ENCODE peak calls at places on chromosomes 5 and 9, in eight cellular contexts. One of them, this sample, is unnamed.

GRCh38 chr5:79236970-79237734 is 1.2 kb downstream of the JMY start:
- DNase-seq in WERI-Rb-1: peak
- DNase-seq in endothelial cell of umbilical vein: peak
- DNase-seq in cardiac muscle cell: peak
- DNase-seq in PC-9: peak
- DNase-seq in ovary: peak
- DNase-seq in HCT116: no peak
- DNase-seq in neuronal stem cell: peak
- DNase-seq in this sample: peak

GRCh38 chr9:93183663-93184438 is at the start of gene WNK2:
- DNase-seq in HCT116: no peak
- DNase-seq in neuronal stem cell: peak
- DNase-seq in ovary: peak
- DNase-seq in WERI-Rb-1: peak
- DNase-seq in PC-9: peak
- DNase-seq in cardiac muscle cell: peak
- DNase-seq in endothelial cell of umbilical vein: no peak
- DNase-seq in this sample: no peak

GRCh38 chr5:113234546-113234945 is 200.2 kb downstream of the TSSK1B start:
- DNase-seq in cardiac muscle cell: no peak
- DNase-seq in neuronal stem cell: no peak
- DNase-seq in HCT116: no peak
- DNase-seq in PC-9: no peak
- DNase-seq in endothelial cell of umbilical vein: no peak
- DNase-seq in WERI-Rb-1: no peak
- DNase-seq in ovary: no peak
- DNase-seq in this sample: no peak

GRCh38 chr5:181160144-181160754 is 12.9 kb downstream of the OR2V2 start:
- DNase-seq in WERI-Rb-1: peak
- DNase-seq in cardiac muscle cell: peak
- DNase-seq in HCT116: no peak
- DNase-seq in neuronal stem cell: peak
- DNase-seq in ovary: peak
- DNase-seq in endothelial cell of umbilical vein: no peak
- DNase-seq in PC-9: peak
- DNase-seq in this sample: peak

GRCh38 chr5:151597749-151598148 is 6.6 kb upstream of the FAT2 start:
- DNase-seq in endothelial cell of umbilical vein: no peak
- DNase-seq in PC-9: no peak
- DNase-seq in cardiac muscle cell: no peak
- DNase-seq in WERI-Rb-1: no peak
- DNase-seq in ovary: no peak
- DNase-seq in HCT116: no peak
- DNase-seq in neuronal stem cell: no peak
- DNase-seq in this sample: no peak

GRCh38 chr9:75185585-75186170 is 97.4 kb downstream of the OSTF1 start:
- DNase-seq in ovary: no peak
- DNase-seq in endothelial cell of umbilical vein: peak
- DNase-seq in WERI-Rb-1: peak
- DNase-seq in neuronal stem cell: peak
- DNase-seq in PC-9: peak
- DNase-seq in cardiac muscle cell: peak
- DNase-seq in HCT116: peak
- DNase-seq in this sample: no peak

GRCh38 chr5:79486116-79486515 is 27.8 kb downstream of the HOMER1 start:
- DNase-seq in ovary: no peak
- DNase-seq in WERI-Rb-1: no peak
- DNase-seq in cardiac muscle cell: no peak
- DNase-seq in PC-9: no peak
- DNase-seq in endothelial cell of umbilical vein: no peak
- DNase-seq in neuronal stem cell: no peak
- DNase-seq in HCT116: no peak
- DNase-seq in this sample: no peak

GRCh38 chr9:96256800-96257199 is 45.2 kb downstream of the HSD17B3 start:
- DNase-seq in neuronal stem cell: no peak
- DNase-seq in ovary: no peak
- DNase-seq in WERI-Rb-1: peak
- DNase-seq in endothelial cell of umbilical vein: peak
- DNase-seq in HCT116: peak
- DNase-seq in cardiac muscle cell: peak
- DNase-seq in PC-9: peak
- DNase-seq in this sample: no peak

GRCh38 chr5:134506054-134507039 is 19.1 kb upstream of the JADE2 start:
- DNase-seq in endothelial cell of umbilical vein: no peak
- DNase-seq in PC-9: peak
- DNase-seq in ovary: no peak
- DNase-seq in neuronal stem cell: no peak
- DNase-seq in HCT116: peak
- DNase-seq in WERI-Rb-1: peak
- DNase-seq in cardiac muscle cell: peak
- DNase-seq in this sample: no peak

DNA sequence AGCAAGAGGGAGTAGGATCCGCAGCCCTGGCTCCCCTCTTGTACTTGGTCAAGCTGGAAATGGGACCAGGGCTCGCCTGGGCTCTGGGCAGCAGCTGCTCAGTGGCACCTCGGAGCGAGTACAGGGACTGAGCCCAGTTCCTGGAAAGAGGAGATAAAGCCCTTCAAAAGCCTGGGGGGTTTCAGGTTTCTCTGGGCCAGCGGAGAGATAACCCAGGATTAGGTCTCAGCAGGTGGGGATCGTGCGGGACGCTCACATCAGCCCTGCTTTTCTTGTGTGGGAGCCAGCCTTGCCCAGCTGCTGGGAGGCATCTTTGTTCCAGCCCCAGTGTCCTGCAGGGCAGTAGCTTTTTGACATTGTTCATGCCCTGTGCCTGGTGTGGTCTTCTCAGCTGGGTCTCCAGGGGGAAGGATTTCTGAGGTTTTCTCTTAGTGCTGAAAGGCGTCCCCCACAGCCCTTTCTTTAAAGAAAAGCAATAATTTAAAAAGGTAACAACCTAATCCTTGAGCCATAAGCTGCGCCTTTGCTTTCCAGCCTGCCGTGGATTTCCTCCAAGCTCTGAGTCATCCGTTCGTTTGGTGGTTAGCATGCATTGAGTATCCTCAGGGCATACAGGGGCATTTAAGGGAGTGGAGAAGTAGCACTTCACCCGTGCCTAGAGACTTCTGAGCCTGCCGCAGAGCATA is 657 bp upstream of the TNC start:
- DNase-seq in ovary: no peak
- DNase-seq in endothelial cell of umbilical vein: peak
- DNase-seq in HCT116: peak
- DNase-seq in WERI-Rb-1: peak
- DNase-seq in cardiac muscle cell: peak
- DNase-seq in PC-9: peak
- DNase-seq in neuronal stem cell: peak
- DNase-seq in this sample: peak
- H3K27ac ChIP-seq in ovary: no peak
- H3K27ac ChIP-seq in endothelial cell of umbilical vein: no peak
- H3K27ac ChIP-seq in HCT116: no peak
- H3K27ac ChIP-seq in WERI-Rb-1: peak
- H3K27ac ChIP-seq in cardiac muscle cell: no peak
- H3K27ac ChIP-seq in PC-9: peak
- H3K27ac ChIP-seq in neuronal stem cell: peak
- H3K27ac ChIP-seq in this sample: no peak

DNA sequence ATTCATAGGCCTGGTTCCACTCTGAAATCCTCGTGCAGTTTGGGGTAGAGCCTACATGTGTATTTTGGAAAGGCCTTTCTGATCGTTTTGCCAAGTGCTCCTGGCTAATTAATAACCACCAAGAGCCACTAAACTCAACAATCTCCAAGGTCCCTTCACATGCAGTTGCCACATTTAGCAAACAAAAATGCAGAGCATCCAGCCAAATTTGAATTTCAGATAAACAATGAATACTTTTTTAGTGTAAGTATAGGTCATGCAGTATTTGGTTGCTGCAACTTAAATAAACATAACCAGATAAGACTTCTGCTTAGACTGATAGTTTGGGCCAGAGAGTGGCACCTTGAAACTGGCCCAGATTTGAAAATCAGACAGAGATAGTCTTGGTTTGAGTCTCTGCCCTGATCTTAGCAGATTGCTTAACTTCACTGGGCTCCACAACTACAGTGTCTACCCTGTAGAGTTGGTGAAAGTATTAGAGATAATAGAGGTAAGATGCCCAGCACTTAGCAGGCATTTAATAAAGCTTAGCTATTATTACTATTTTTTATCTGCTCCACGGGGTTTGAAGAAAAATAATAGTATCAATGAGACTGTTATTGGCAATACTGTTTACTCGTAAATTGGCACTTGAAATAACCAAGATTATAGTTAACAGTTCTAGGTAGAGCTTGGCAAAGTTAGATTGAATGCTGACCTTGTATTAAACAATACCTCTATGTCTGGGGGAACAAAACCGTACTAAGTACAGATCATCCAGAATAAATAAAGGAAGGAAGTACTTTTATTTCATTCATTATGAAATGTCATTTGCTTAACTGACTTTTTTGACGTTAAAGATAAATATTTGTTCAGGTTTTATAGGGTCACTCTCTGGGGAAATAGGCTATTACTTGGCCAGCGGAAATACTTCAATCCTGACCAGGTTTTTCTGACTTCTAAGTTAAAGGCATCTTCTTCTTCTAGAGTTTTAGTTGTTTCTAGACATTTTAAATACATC is 274.8 kb downstream of the DOCK8 start:
- DNase-seq in cardiac muscle cell: no peak
- DNase-seq in endothelial cell of umbilical vein: peak
- DNase-seq in ovary: no peak
- DNase-seq in HCT116: no peak
- DNase-seq in PC-9: no peak
- DNase-seq in neuronal stem cell: no peak
- DNase-seq in WERI-Rb-1: no peak
- DNase-seq in this sample: no peak
- H3K27ac ChIP-seq in cardiac muscle cell: no peak
- H3K27ac ChIP-seq in endothelial cell of umbilical vein: no peak
- H3K27ac ChIP-seq in ovary: no peak
- H3K27ac ChIP-seq in HCT116: no peak
- H3K27ac ChIP-seq in PC-9: no peak
- H3K27ac ChIP-seq in neuronal stem cell: no peak
- H3K27ac ChIP-seq in WERI-Rb-1: no peak
- H3K27ac ChIP-seq in this sample: no peak

GRCh38 chr9:35684921-35685320 is 4.8 kb downstream of the TPM2 start:
- DNase-seq in ovary: no peak
- DNase-seq in cardiac muscle cell: no peak
- DNase-seq in PC-9: no peak
- DNase-seq in HCT116: no peak
- DNase-seq in neuronal stem cell: no peak
- DNase-seq in endothelial cell of umbilical vein: no peak
- DNase-seq in WERI-Rb-1: no peak
- DNase-seq in this sample: no peak
- H3K27ac ChIP-seq in ovary: no peak
- H3K27ac ChIP-seq in cardiac muscle cell: peak
- H3K27ac ChIP-seq in PC-9: no peak
- H3K27ac ChIP-seq in HCT116: no peak
- H3K27ac ChIP-seq in neuronal stem cell: no peak
- H3K27ac ChIP-seq in endothelial cell of umbilical vein: no peak
- H3K27ac ChIP-seq in WERI-Rb-1: no peak
- H3K27ac ChIP-seq in this sample: no peak

GRCh38 chr5:100840769-100841168 is 62.3 kb downstream of the ST8SIA4 start:
- DNase-seq in PC-9: no peak
- DNase-seq in ovary: no peak
- DNase-seq in neuronal stem cell: no peak
- DNase-seq in endothelial cell of umbilical vein: peak
- DNase-seq in cardiac muscle cell: no peak
- DNase-seq in WERI-Rb-1: no peak
- DNase-seq in HCT116: no peak
- DNase-seq in this sample: no peak
- H3K27ac ChIP-seq in PC-9: no peak
- H3K27ac ChIP-seq in ovary: no peak
- H3K27ac ChIP-seq in neuronal stem cell: no peak
- H3K27ac ChIP-seq in endothelial cell of umbilical vein: peak
- H3K27ac ChIP-seq in cardiac muscle cell: no peak
- H3K27ac ChIP-seq in WERI-Rb-1: no peak
- H3K27ac ChIP-seq in HCT116: no peak
- H3K27ac ChIP-seq in this sample: no peak

DNA sequence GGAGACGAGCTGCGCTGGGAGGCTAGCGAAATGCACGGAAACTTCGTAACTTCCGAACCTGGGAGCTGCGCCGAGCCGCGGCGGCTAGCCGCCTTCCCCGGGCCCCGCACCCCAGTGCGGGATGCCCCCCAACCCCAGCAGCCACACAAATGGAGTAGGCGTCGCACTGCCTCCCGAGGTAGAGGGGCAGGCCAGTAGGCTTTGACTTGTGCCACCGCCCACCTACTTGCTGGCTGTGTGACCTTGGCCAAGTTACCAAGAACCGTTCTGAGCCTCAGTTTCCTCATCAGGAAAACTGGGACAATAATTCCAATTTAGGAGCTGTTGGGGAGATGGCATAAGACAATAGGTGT is 540 bp upstream of the STRBP start:
- DNase-seq in ovary: no peak
- DNase-seq in neuronal stem cell: no peak
- DNase-seq in PC-9: no peak
- DNase-seq in endothelial cell of umbilical vein: no peak
- DNase-seq in HCT116: no peak
- DNase-seq in cardiac muscle cell: no peak
- DNase-seq in WERI-Rb-1: no peak
- DNase-seq in this sample: no peak
- H3K27ac ChIP-seq in ovary: no peak
- H3K27ac ChIP-seq in neuronal stem cell: peak
- H3K27ac ChIP-seq in PC-9: no peak
- H3K27ac ChIP-seq in endothelial cell of umbilical vein: no peak
- H3K27ac ChIP-seq in HCT116: peak
- H3K27ac ChIP-seq in cardiac muscle cell: peak
- H3K27ac ChIP-seq in WERI-Rb-1: peak
- H3K27ac ChIP-seq in this sample: peak

GRCh38 chr9:129640086-129640870 is 1.7 kb downstream of the ASB6 start:
- DNase-seq in PC-9: no peak
- DNase-seq in endothelial cell of umbilical vein: no peak
- DNase-seq in ovary: peak
- DNase-seq in cardiac muscle cell: peak
- DNase-seq in WERI-Rb-1: peak
- DNase-seq in HCT116: no peak
- DNase-seq in neuronal stem cell: no peak
- DNase-seq in this sample: no peak
- H3K27ac ChIP-seq in PC-9: no peak
- H3K27ac ChIP-seq in endothelial cell of umbilical vein: no peak
- H3K27ac ChIP-seq in ovary: no peak
- H3K27ac ChIP-seq in cardiac muscle cell: no peak
- H3K27ac ChIP-seq in WERI-Rb-1: no peak
- H3K27ac ChIP-seq in HCT116: no peak
- H3K27ac ChIP-seq in neuronal stem cell: no peak
- H3K27ac ChIP-seq in this sample: no peak

GRCh38 chr5:1318659-1319251 is 23.9 kb upstream of the TERT start:
- DNase-seq in endothelial cell of umbilical vein: no peak
- DNase-seq in PC-9: no peak
- DNase-seq in cardiac muscle cell: no peak
- DNase-seq in HCT116: no peak
- DNase-seq in WERI-Rb-1: peak
- DNase-seq in neuronal stem cell: no peak
- DNase-seq in ovary: peak
- DNase-seq in this sample: no peak
- H3K27ac ChIP-seq in endothelial cell of umbilical vein: no peak
- H3K27ac ChIP-seq in PC-9: no peak
- H3K27ac ChIP-seq in cardiac muscle cell: no peak
- H3K27ac ChIP-seq in HCT116: no peak
- H3K27ac ChIP-seq in WERI-Rb-1: no peak
- H3K27ac ChIP-seq in neuronal stem cell: no peak
- H3K27ac ChIP-seq in ovary: no peak
- H3K27ac ChIP-seq in this sample: no peak

GRCh38 chr9:87554976-87555375 is 57.3 kb downstream of the DAPK1 start:
- DNase-seq in PC-9: no peak
- DNase-seq in ovary: no peak
- DNase-seq in HCT116: no peak
- DNase-seq in neuronal stem cell: no peak
- DNase-seq in cardiac muscle cell: no peak
- DNase-seq in endothelial cell of umbilical vein: no peak
- DNase-seq in WERI-Rb-1: no peak
- DNase-seq in this sample: no peak
- H3K27ac ChIP-seq in PC-9: no peak
- H3K27ac ChIP-seq in ovary: peak
- H3K27ac ChIP-seq in HCT116: no peak
- H3K27ac ChIP-seq in neuronal stem cell: no peak
- H3K27ac ChIP-seq in cardiac muscle cell: no peak
- H3K27ac ChIP-seq in endothelial cell of umbilical vein: no peak
- H3K27ac ChIP-seq in WERI-Rb-1: no peak
- H3K27ac ChIP-seq in this sample: no peak

GRCh38 chr5:71938886-71939285 is 168.4 kb upstream of the MAP1B start:
- DNase-seq in cardiac muscle cell: no peak
- DNase-seq in WERI-Rb-1: peak
- DNase-seq in ovary: no peak
- DNase-seq in PC-9: peak
- DNase-seq in endothelial cell of umbilical vein: no peak
- DNase-seq in neuronal stem cell: no peak
- DNase-seq in HCT116: no peak
- DNase-seq in this sample: no peak
- H3K27ac ChIP-seq in cardiac muscle cell: peak
- H3K27ac ChIP-seq in WERI-Rb-1: peak
- H3K27ac ChIP-seq in ovary: no peak
- H3K27ac ChIP-seq in PC-9: peak
- H3K27ac ChIP-seq in endothelial cell of umbilical vein: no peak
- H3K27ac ChIP-seq in neuronal stem cell: no peak
- H3K27ac ChIP-seq in HCT116: no peak
- H3K27ac ChIP-seq in this sample: peak